ENCODE peak calls at places on chromosome 10, in five cellular contexts. F is T1000; L is CD4-positive, alpha-beta memory T cell; N is NCI-H1105 treated with DMSO at 0.1 percent for 48 hours; O is upper lobe of right lung. X is an unnamed sample.

GRCh38 chr10:14372616-14373015 is 41.9 kb upstream of the FRMD4A start:
- DNase-seq in L (no peak), F (no peak), O (no peak), N (no peak), X (no peak)

GRCh38 chr10:16923726-16924125 is 106.5 kb upstream of the RSU1 start:
- DNase-seq in O (no peak), L (no peak), F (no peak), N (no peak), X (no peak)

GRCh38 chr10:79166741-79167140 is 98.0 kb downstream of the ZMIZ1 start:
- DNase-seq in N (no peak), L (no peak), O (no peak), F (no peak), X (no peak)

GRCh38 chr10:72764151-72764550 is 72.2 kb downstream of the MCU start:
- DNase-seq in N (no peak), F (no peak), O (no peak), L (no peak), X (no peak)

GRCh38 chr10:116766241-116767198 is 24.2 kb upstream of the HSPA12A start:
- DNase-seq in L (no peak), F (no peak), O (peak; percentile 20), N (no peak), X (no peak)

GRCh38 chr10:88256013-88256680 is 327.0 kb downstream of the RNLS start:
- DNase-seq in O (no peak), F (no peak), N (no peak), L (no peak), X (no peak)

GRCh38 chr10:33136781-33137180 is 178.8 kb upstream of the ITGB1 start:
- DNase-seq in F (no peak), N (no peak), L (no peak), O (no peak), X (no peak)

GRCh38 chr10:72044417-72045041 is 43.8 kb downstream of the SPOCK2 start:
- DNase-seq in O (no peak), N (no peak), L (no peak), F (no peak), X (no peak)

GRCh38 chr10:30353851-30354250 is 4.8 kb upstream of the MTPAP start:
- DNase-seq in L (no peak), F (peak; percentile 56), N (no peak), O (no peak), X (no peak)

GRCh38 chr10:78755877-78756455 is 312.8 kb upstream of the ZMIZ1 start:
- DNase-seq in O (no peak), F (no peak), L (no peak), N (no peak), X (no peak)

GRCh38 chr10:89553064-89553734 is 17.8 kb upstream of the SLC16A12 start:
- DNase-seq in L (no peak), O (no peak), F (no peak), N (no peak), X (no peak)

GRCh38 chr10:33071857-33072256 is 113.8 kb upstream of the ITGB1 start:
- DNase-seq in L (no peak), N (no peak), F (no peak), O (no peak), X (peak; percentile 68)

GRCh38 chr10:71999360-72000072 is 35.3 kb downstream of the CHST3 start:
- DNase-seq in F (no peak), O (no peak), L (no peak), N (peak; percentile 73), X (no peak)

GRCh38 chr10:27244976-27245375 is 4.4 kb upstream of the ACBD5 start:
- DNase-seq in O (no peak), L (no peak), F (no peak), N (no peak), X (no peak)

GRCh38 chr10:75165684-75166622 is 44.6 kb upstream of the VDAC2 start:
- DNase-seq in F (no peak), O (no peak), N (no peak), L (peak; percentile 26), X (no peak)

GRCh38 chr10:1171586-1171985 is 115.4 kb downstream of the WDR37 start:
- DNase-seq in F (no peak), L (no peak), O (peak; percentile 52), N (no peak), X (no peak)

GRCh38 chr10:73876971-73877370 is 2.6 kb upstream of the CAMK2G start:
- DNase-seq in F (no peak), O (no peak), N (no peak), L (no peak), X (no peak)

GRCh38 chr10:102628451-102628911 is 15.8 kb upstream of the TRIM8 start:
- DNase-seq in L (no peak), O (peak; percentile 80), N (no peak), F (no peak), X (no peak)

GRCh38 chr10:99798920-99799319 is 16.5 kb downstream of the ABCC2 start:
- DNase-seq in N (no peak), F (no peak), O (no peak), L (no peak), X (no peak)

GRCh38 chr10:101425535-101425934 is 71.6 kb downstream of the BTRC start:
- DNase-seq in O (no peak), F (no peak), L (no peak), N (no peak), X (no peak)

GRCh38 chr10:83373659-83374058 is 765.6 kb upstream of the GHITM start:
- DNase-seq in F (no peak), O (no peak), N (no peak), L (no peak), X (peak; percentile 25)

GRCh38 chr10:100014129-100014762 is 4.5 kb upstream of the DNMBP start:
- DNase-seq in F (no peak), L (no peak), N (peak; percentile 43), O (no peak), X (no peak)

GRCh38 chr10:14468022-14468421 is 137.3 kb upstream of the FRMD4A start:
- DNase-seq in L (no peak), N (peak; percentile 85), O (no peak), F (no peak), X (no peak)

GRCh38 chr10:88291289-88292184 is 291.6 kb downstream of the RNLS start:
- DNase-seq in L (no peak), N (no peak), O (no peak), F (no peak), X (no peak)

GRCh38 chr10:19719320-19719719 is 96.9 kb upstream of the PLXDC2 start:
- DNase-seq in L (no peak), F (no peak), N (no peak), O (no peak), X (no peak)

GRCh38 chr10:44278669-44279337 is 106.1 kb downstream of the CXCL12 start:
- DNase-seq in O (no peak), F (no peak), N (no peak), L (no peak), X (no peak)

X was measured in iPS DF 19.7.